ENCODE peak calls at places on chromosomes 6 and 20, in six cellular contexts. F is left colon; V is T-helper 22 cell; T is hypothalamus; R is stimulated activated CD4-positive, alpha-beta T cell treated with anti-CD3 and anti-CD28 coated beads, Interleukin-15, amount 100 ng/mL, for 24 hours; X is right cardiac atrium. M is an unnamed sample.

GRCh38 chr20:19785886-19786285 is 27.8 kb downstream of the RIN2 start:
- DNase-seq in F (no peak), V (no peak), T (no peak), R (no peak), X (no peak), M (no peak)

GRCh38 chr20:53773792-53774371 is 180.2 kb upstream of the ZNF217 start:
- DNase-seq in F (no peak), V (no peak), T (no peak), R (no peak), X (no peak), M (no peak)

GRCh38 chr6:132399376-132400074 is 1.8 kb downstream of the MOXD1 start:
- DNase-seq in F (no peak), V (no peak), T (no peak), R (no peak), X (no peak), M (no peak)

GRCh38 chr6:43698584-43699349 is 11.2 kb upstream of the MRPS18A start:
- DNase-seq in F (no peak), V (no peak), T (no peak), R (no peak), X (peak), M (no peak)

GRCh38 chr20:59788811-59789210 is 144.6 kb downstream of the SYCP2 start:
- DNase-seq in F (no peak), V (no peak), T (no peak), R (no peak), X (no peak), M (no peak)

GRCh38 chr6:63426844-63427243 is 107.1 kb upstream of the LGSN start:
- DNase-seq in F (no peak), V (no peak), T (no peak), R (no peak), X (no peak), M (no peak)

GRCh38 chr20:56343861-56344381 is 14.9 kb upstream of the FAM210B start:
- DNase-seq in F (no peak), V (no peak), T (peak), R (peak), X (peak), M (peak)

GRCh38 chr20:48722002-48722731 is 105.6 kb downstream of the PREX1 start:
- DNase-seq in F (no peak), V (no peak), T (peak), R (no peak), X (no peak), M (no peak)

GRCh38 chr20:20992274-20992673 is 113.9 kb downstream of the LINC00237 start:
- DNase-seq in F (no peak), V (no peak), T (no peak), R (no peak), X (no peak), M (no peak)

GRCh38 chr6:108134213-108134973 is 31.4 kb upstream of the NR2E1 start:
- DNase-seq in F (no peak), V (no peak), T (no peak), R (no peak), X (no peak), M (no peak)

GRCh38 chr20:62952373-62953166 is at the start of gene SLC17A9:
- DNase-seq in F (peak), V (no peak), T (no peak), R (peak), X (peak), M (peak)

GRCh38 chr6:73577605-73578160 is 56.9 kb upstream of the EEF1A1 start:
- DNase-seq in F (no peak), V (no peak), T (no peak), R (no peak), X (no peak), M (no peak)

GRCh38 chr6:156729248-156729647 is 47.9 kb upstream of the ARID1B start:
- DNase-seq in F (no peak), V (no peak), T (no peak), R (no peak), X (no peak), M (no peak)